ENCODE peak calls at places on chromosome 16, in nine cellular contexts. K, V, Z, Y, Q, B, F, R and X are unnamed samples.

GRCh38 chr16:86070971-86071370 is 172.0 kb downstream of the IRF8 start:
- DNase-seq in K (no peak), V (no peak), Z (no peak), Y (no peak), Q (no peak), B (no peak), F (no peak), R (no peak), X (no peak)

GRCh38 chr16:34803683-34804416 is 1344.4 kb downstream of the TP53TG3F start:
- DNase-seq in K (no peak), V (no peak), Z (no peak), Y (no peak), Q (no peak), B (no peak), F (no peak), R (no peak), X (no peak)

GRCh38 chr16:48556913-48557351 is 53.0 kb downstream of the N4BP1 start:
- DNase-seq in K (peak; percentile 69), V (no peak), Z (no peak), Y (no peak), Q (no peak), B (no peak), F (no peak), R (peak; percentile 38), X (peak; percentile 81)

GRCh38 chr16:35687781-35688180 is 2228.4 kb downstream of the TP53TG3F start:
- DNase-seq in K (no peak), V (no peak), Z (no peak), Y (no peak), Q (no peak), B (no peak), F (no peak), R (no peak), X (no peak)

GRCh38 chr16:14202697-14203096 is 131.6 kb downstream of the MRTFB start:
- DNase-seq in K (no peak), V (no peak), Z (no peak), Y (no peak), Q (no peak), B (no peak), F (no peak), R (no peak), X (peak; percentile 21)

GRCh38 chr16:70750893-70751467 is 50.0 kb downstream of the VAC14 start:
- DNase-seq in K (peak; percentile 97), V (no peak), Z (peak; percentile 83), Y (no peak), Q (no peak), B (peak; percentile 86), F (no peak), R (peak; percentile 78), X (peak; percentile 97)

GRCh38 chr16:73204359-73205152 is 156.6 kb upstream of the ZFHX3 start:
- DNase-seq in K (no peak), V (no peak), Z (no peak), Y (no peak), Q (no peak), B (no peak), F (no peak), R (no peak), X (no peak)

GRCh38 chr16:89001117-89002027 is 24.4 kb upstream of the CBFA2T3 start:
- DNase-seq in K (no peak), V (no peak), Z (no peak), Y (no peak), Q (no peak), B (no peak), F (no peak), R (no peak), X (no peak)

GRCh38 chr16:17357302-17358062 is 113.3 kb downstream of the XYLT1 start:
- DNase-seq in K (no peak), V (no peak), Z (no peak), Y (no peak), Q (no peak), B (no peak), F (no peak), R (no peak), X (no peak)

GRCh38 chr16:8572919-8573724 is 17.2 kb downstream of the TMEM114 start:
- DNase-seq in K (peak; percentile 17), V (peak; percentile 38), Z (no peak), Y (no peak), Q (peak; percentile 26), B (no peak), F (no peak), R (peak; percentile 59), X (peak; percentile 12)

GRCh38 chr16:23948949-23949392 is 113.2 kb downstream of the PRKCB start:
- DNase-seq in K (no peak), V (no peak), Z (no peak), Y (peak; percentile 20), Q (no peak), B (no peak), F (peak; percentile 33), R (no peak), X (no peak)

GRCh38 chr16:11497329-11497805 is 89.4 kb downstream of the LITAF start:
- DNase-seq in K (peak; percentile 78), V (peak; percentile 88), Z (peak; percentile 75), Y (no peak), Q (peak; percentile 69), B (peak; percentile 98), F (no peak), R (peak; percentile 87), X (peak; percentile 44)

GRCh38 chr16:17944345-17944744 is 392.2 kb downstream of the NPIPA8 start:
- DNase-seq in K (no peak), V (no peak), Z (no peak), Y (no peak), Q (no peak), B (no peak), F (no peak), R (no peak), X (no peak)

GRCh38 chr16:57533618-57534336 is 2.6 kb downstream of the CCDC102A start:
- DNase-seq in K (no peak), V (no peak), Z (no peak), Y (no peak), Q (no peak), B (peak; percentile 69), F (no peak), R (peak; percentile 23), X (no peak)

GRCh38 chr16:74575175-74575804 is 31.6 kb downstream of the GLG1 start:
- DNase-seq in K (no peak), V (no peak), Z (no peak), Y (no peak), Q (no peak), B (no peak), F (no peak), R (no peak), X (no peak)

GRCh38 chr16:56812884-56813283 is 52.1 kb upstream of the SLC12A3 start:
- DNase-seq in K (peak; percentile 62), V (peak; percentile 25), Z (no peak), Y (no peak), Q (peak; percentile 49), B (no peak), F (no peak), R (no peak), X (peak; percentile 53)

GRCh38 chr16:82329504-82330192 is 159.6 kb upstream of the MPHOSPH6 start:
- DNase-seq in K (no peak), V (no peak), Z (no peak), Y (no peak), Q (no peak), B (no peak), F (no peak), R (no peak), X (no peak)

GRCh38 chr16:66220766-66221165 is 145.7 kb upstream of the CDH5 start:
- DNase-seq in K (no peak), V (no peak), Z (no peak), Y (no peak), Q (no peak), B (no peak), F (no peak), R (no peak), X (no peak)

GRCh38 chr16:71320021-71320420 is 30.8 kb upstream of the CMTR2 start:
- DNase-seq in K (no peak), V (no peak), Z (no peak), Y (no peak), Q (no peak), B (no peak), F (no peak), R (no peak), X (no peak)

GRCh38 chr16:87412371-87412995 is 20.3 kb downstream of the MAP1LC3B start:
- DNase-seq in K (no peak), V (no peak), Z (no peak), Y (no peak), Q (no peak), B (no peak), F (no peak), R (no peak), X (no peak)

GRCh38 chr16:11233727-11234376 is 22.2 kb downstream of the SOCS1 start:
- DNase-seq in K (peak; percentile 41), V (no peak), Z (no peak), Y (peak; percentile 61), Q (no peak), B (no peak), F (peak; percentile 36), R (no peak), X (no peak)

GRCh38 chr16:583470-583814 is 6.4 kb upstream of the RAB40C start:
- DNase-seq in K (no peak), V (no peak), Z (no peak), Y (no peak), Q (no peak), B (no peak), F (no peak), R (no peak), X (no peak)

GRCh38 chr16:57606847-57607501 is 21.5 kb upstream of the ADGRG1 start:
- DNase-seq in K (no peak), V (no peak), Z (no peak), Y (no peak), Q (no peak), B (no peak), F (no peak), R (no peak), X (no peak)